ENCODE peak calls at places on chromosomes 13 and 19, in five cellular contexts. V is NAMALWA, D is ascending aorta, S is NCI-H187 treated with DMSO at 0.1 percent for 48 hours, X is HS-27A. Q is an unnamed sample.

GRCh38 chr13:98972627-98973026 is 5.2 kb downstream of the DOCK9 start:
- DNase-seq in V (no peak), D (no peak), S (no peak), X (peak; percentile 64), Q (no peak)

GRCh38 chr19:54160182-54160811 is 776 bp upstream of the LENG1 start:
- DNase-seq in V (no peak), D (no peak), S (no peak), X (no peak), Q (no peak)

GRCh38 chr13:113897161-113897560 is 33.3 kb upstream of the GAS6 start:
- DNase-seq in V (no peak), D (peak; percentile 72), S (no peak), X (peak; percentile 94), Q (no peak)

GRCh38 chr19:45275370-45275971 is 24.4 kb downstream of the MARK4 start:
- DNase-seq in V (peak; percentile 74), D (no peak), S (peak; percentile 37), X (no peak), Q (no peak)

GRCh38 chr13:93140912-93141311 is 85.7 kb upstream of the GPC6 start:
- DNase-seq in V (no peak), D (no peak), S (no peak), X (no peak), Q (no peak)

GRCh38 chr19:5943623-5944022 is 29.6 kb downstream of the CAPS start:
- DNase-seq in V (no peak), D (no peak), S (no peak), X (no peak), Q (no peak)

GRCh38 chr19:16893686-16893990 is 4.8 kb downstream of the F2RL3 start:
- DNase-seq in V (peak; percentile 81), D (no peak), S (no peak), X (no peak), Q (no peak)

GRCh38 chr13:75633285-75633684 is 2.8 kb upstream of the LMO7 start:
- DNase-seq in V (no peak), D (no peak), S (no peak), X (peak; percentile 60), Q (no peak)

GRCh38 chr19:40742477-40742876 is 7.8 kb downstream of the ACTMAP start:
- DNase-seq in V (no peak), D (no peak), S (no peak), X (no peak), Q (no peak)

GRCh38 chr13:69243366-69243765 is 864.3 kb upstream of the ATXN8OS start:
- DNase-seq in V (no peak), D (no peak), S (no peak), X (no peak), Q (no peak)

GRCh38 chr13:39268398-39268797 is 230.1 kb downstream of the NHLRC3 start:
- DNase-seq in V (no peak), D (no peak), S (no peak), X (no peak), Q (no peak)

GRCh38 chr19:18437481-18438330 is at the start of gene ISYNA1:
- DNase-seq in V (no peak), D (no peak), S (no peak), X (no peak), Q (no peak)

GRCh38 chr13:43878897-43879322 is 630 bp downstream of the CCDC122 start:
- DNase-seq in V (peak; percentile 29), D (peak; percentile 89), S (no peak), X (no peak), Q (no peak)

GRCh38 chr13:99347911-99348451 is 40.8 kb upstream of the GPR183 start:
- DNase-seq in V (peak; percentile 57), D (no peak), S (no peak), X (no peak), Q (no peak)

Q was measured in NCI-H2107.